ENCODE peak calls at places on chromosomes 1 and 21, in nine cellular contexts. K is OCI-LY7, Y is DND-41, X is uterus, F is heart right ventricle, G is transverse colon, P is fibroblast of lung, R is IMR-90, N is tibial artery. U is an unnamed sample.

GRCh38 chr1:172719066-172719627 is 60.2 kb downstream of the FASLG start:
- DNase-seq in Y (no peak), P (peak; percentile 26), F (no peak), G (no peak), K (no peak), N (no peak), R (peak; percentile 34), X (no peak), U (no peak)

GRCh38 chr1:52037402-52037814 is 3.8 kb upstream of the KTI12 start:
- DNase-seq in N (no peak), P (peak; percentile 60), K (no peak), Y (no peak), R (peak; percentile 77), F (no peak), G (peak; percentile 19), X (no peak), U (no peak)

GRCh38 chr1:181676269-181676668 is 193.0 kb downstream of the CACNA1E start:
- DNase-seq in F (no peak), R (peak; percentile 4), X (no peak), P (peak; percentile 23), Y (peak; percentile 10), K (peak; percentile 29), G (peak; percentile 49), N (no peak), U (no peak)

GRCh38 chr21:43634618-43635017 is 24.7 kb downstream of the HSF2BP start:
- DNase-seq in Y (no peak), F (no peak), G (no peak), P (no peak), R (peak; percentile 25), X (no peak), K (no peak), N (no peak), U (no peak)

GRCh38 chr1:241499910-241500309 is 19.6 kb downstream of the FH start:
- DNase-seq in P (peak; percentile 77), Y (no peak), X (no peak), N (no peak), R (peak; percentile 62), G (no peak), K (peak; percentile 12), F (no peak), U (peak; percentile 16)

GRCh38 chr21:41684381-41685245 is 82.2 kb downstream of the RIPK4 start:
- DNase-seq in K (no peak), F (no peak), P (peak; percentile 33), G (peak; percentile 51), X (no peak), N (peak; percentile 65), R (peak; percentile 67), Y (no peak), U (peak; percentile 13)

GRCh38 chr1:238752332-238752731 is 634.0 kb upstream of the CHRM3 start:
- DNase-seq in X (no peak), R (no peak), Y (no peak), K (no peak), N (no peak), G (no peak), F (no peak), P (no peak), U (no peak)

GRCh38 chr1:31668303-31668883 is 23.7 kb upstream of the PEF1 start:
- DNase-seq in K (no peak), N (no peak), R (no peak), X (no peak), P (no peak), G (no peak), Y (no peak), F (no peak), U (no peak)

GRCh38 chr1:228379666-228380065 is 27.0 kb downstream of the TRIM11 start:
- DNase-seq in F (no peak), G (no peak), N (peak; percentile 48), Y (no peak), R (no peak), X (no peak), K (no peak), P (no peak), U (no peak)

GRCh38 chr1:99852648-99853047 is 2.5 kb downstream of the AGL start:
- DNase-seq in G (no peak), F (no peak), Y (no peak), P (peak; percentile 13), R (no peak), X (no peak), K (no peak), N (no peak), U (no peak)

GRCh38 chr21:32278068-32278467 is 781 bp downstream of the MIS18A start:
- DNase-seq in P (no peak), G (no peak), K (peak; percentile 51), R (no peak), X (no peak), N (no peak), Y (peak; percentile 19), F (no peak), U (no peak)

GRCh38 chr1:80214888-80215540 is 1208.5 kb upstream of the ADGRL4 start:
- DNase-seq in G (no peak), N (no peak), K (no peak), P (no peak), Y (no peak), R (no peak), X (no peak), F (no peak), U (no peak)

GRCh38 chr1:228868731-228869024 is 133.4 kb downstream of the RHOU start:
- DNase-seq in G (no peak), N (no peak), P (no peak), K (no peak), Y (no peak), X (no peak), R (no peak), F (no peak), U (no peak)

GRCh38 chr1:208000504-208000903 is 89.6 kb upstream of the CD34 start:
- DNase-seq in G (no peak), F (no peak), K (no peak), N (no peak), X (no peak), R (no peak), Y (no peak), P (no peak), U (no peak)

GRCh38 chr1:3659093-3659492 is 6.8 kb downstream of the TP73 start:
- DNase-seq in P (no peak), R (no peak), Y (no peak), N (peak; percentile 40), K (no peak), X (no peak), F (no peak), G (no peak), U (no peak)

GRCh38 chr1:208090776-208091291 is 153.3 kb downstream of the PLXNA2 start:
- DNase-seq in G (no peak), N (no peak), F (no peak), R (no peak), P (peak; percentile 23), Y (no peak), X (no peak), K (no peak), U (no peak)

DNA sequence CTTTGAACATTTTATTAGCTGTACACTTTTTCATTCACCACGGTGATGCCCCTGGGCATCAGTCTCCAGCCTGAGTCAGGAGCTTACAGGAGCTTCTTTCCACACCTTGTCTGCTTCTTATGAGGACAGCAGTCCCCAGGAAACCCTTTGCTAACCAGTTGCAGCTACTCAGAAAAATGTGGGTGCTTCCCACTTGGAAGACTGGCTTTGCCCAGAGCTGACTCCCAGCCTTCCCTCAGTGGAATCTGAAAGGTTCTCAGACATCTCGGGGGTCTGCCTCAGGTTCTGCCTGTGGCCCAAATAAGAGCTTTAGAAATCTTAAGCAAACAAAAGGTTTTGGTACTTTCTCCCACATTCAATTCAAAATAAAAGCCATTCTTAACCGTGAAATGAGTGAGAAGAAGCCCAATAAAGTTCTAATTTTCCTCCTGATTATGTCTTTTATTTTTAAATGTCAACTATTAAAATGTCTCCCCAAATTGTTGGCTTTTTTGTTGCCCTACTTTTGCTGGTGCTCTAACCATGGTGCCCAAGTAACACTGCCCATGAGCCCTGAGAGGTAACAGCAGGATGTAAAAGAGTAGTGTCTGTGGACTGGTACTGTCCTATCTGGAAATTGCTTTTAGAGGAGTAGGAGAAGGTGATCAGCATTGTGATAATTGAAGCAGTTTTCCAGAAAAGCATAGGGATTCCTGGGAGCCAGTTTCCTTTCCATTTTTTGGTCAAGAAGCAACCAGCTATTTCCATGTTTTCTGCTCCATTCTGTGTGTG is 5.6 kb downstream of the C1orf53 start:
- DNase-seq in F (no peak), R (no peak), Y (no peak), G (no peak), K (no peak), N (no peak), P (no peak), X (no peak), U (no peak)
- H3K27ac ChIP-seq in F (no peak overlapping the region), R (no peak overlapping the region), Y (peak overlapping the region; percentile 65), G (no peak overlapping the region), K (no peak overlapping the region), N (no peak overlapping the region), P (no peak overlapping the region), X (no peak overlapping the region), U (no peak overlapping the region)

DNA sequence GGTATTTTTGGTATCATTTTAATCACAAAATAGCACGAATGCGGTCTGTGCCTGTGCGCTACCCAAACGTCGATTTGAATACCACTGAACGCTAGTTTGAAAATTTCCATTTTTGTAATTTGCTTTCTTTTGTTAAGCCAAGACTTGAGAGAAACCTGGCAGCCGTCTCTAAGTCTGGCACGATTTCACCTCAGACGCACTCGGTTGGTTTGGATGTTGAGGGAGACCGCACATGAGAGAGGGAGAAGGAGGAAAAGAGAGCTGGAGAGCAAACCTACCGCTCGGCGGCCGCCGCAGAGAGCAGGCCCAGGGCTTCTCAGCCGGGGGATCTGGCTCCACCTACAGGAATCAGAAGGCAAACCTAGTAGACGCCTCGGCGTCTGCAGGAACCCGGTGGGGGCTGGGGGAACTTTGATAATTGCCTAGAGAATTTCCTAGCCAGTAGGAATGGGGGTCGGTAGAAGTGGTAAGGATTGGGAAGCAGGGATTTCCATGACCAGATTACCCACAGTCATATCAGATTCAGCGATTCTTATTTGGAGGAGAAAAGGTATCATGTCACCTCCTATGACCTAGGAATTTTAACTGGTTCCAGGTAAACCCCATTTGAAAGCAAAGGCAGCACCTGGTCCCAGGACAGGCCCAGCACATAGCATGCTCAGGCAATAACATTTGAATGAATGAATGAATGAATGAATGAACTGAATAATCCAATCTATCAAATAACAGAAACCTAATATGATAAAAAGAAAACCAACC is 83.2 kb downstream of the TM2D1 start:
- DNase-seq in Y (peak; percentile 12), N (peak; percentile 93), K (peak; percentile 39), R (peak; percentile 24), F (peak; percentile 79), G (peak; percentile 69), P (peak; percentile 67), X (peak; percentile 78), U (peak; percentile 0)
- TF ChIP-seq CTCF in Y (peak; percentile 37), N (peak; percentile 86), K (peak; percentile 72), R (peak; percentile 55), F (peak; percentile 84), G (peak; percentile 47), P (peak; percentile 78), X (peak; percentile 74), U (peak; percentile 66)

GRCh38 chr1:6674796-6675195 is 26.8 kb downstream of the DNAJC11 start:
- DNase-seq in N (no peak), G (no peak), X (no peak), R (no peak), P (no peak), K (no peak), Y (no peak), F (no peak), U (no peak)
- H3K27ac ChIP-seq in N (no peak overlapping the region), G (no peak overlapping the region), X (no peak overlapping the region), R (no peak overlapping the region), P (no peak overlapping the region), K (no peak overlapping the region), Y (no peak overlapping the region), F (no peak overlapping the region), U (no peak overlapping the region)

DNA sequence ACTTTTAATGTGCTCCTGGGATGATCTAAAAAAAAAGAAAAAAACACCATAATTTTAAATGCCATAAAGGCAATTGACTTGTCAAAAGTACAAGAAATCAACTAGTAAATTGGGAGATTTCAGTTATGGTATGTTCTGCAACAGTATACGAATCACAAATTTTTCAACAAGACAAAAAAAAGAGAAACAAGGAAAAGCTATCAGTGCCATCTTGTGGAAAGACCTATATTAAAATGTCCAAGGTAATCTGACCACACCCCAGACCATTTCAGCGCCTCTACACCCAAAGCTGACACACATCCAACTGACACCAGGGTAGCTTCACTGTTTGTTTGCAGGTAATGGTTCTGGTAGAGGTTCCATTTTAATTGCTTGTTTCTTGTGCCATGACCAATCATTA is 5.0 kb upstream of the DUSP23 start:
- DNase-seq in K (no peak), R (no peak), P (no peak), G (no peak), X (no peak), N (no peak), Y (no peak), F (no peak), U (no peak)
- TF ChIP-seq CTCF in K (peak; percentile 17), R (no peak), P (no peak), G (no peak), X (no peak), N (no peak), Y (no peak), F (no peak), U (no peak)